ENCODE peak calls at places on chromosomes 11 and 22, in five cellular contexts. One of them, this sample, is unnamed.

GRCh38 chr11:129315781-129316579 is 59.7 kb upstream of the BARX2 start:
- DNase-seq in CD8-positive, alpha-beta T cell: no peak
- DNase-seq in kidney: no peak
- DNase-seq in right lobe of liver: no peak
- DNase-seq in cardiac muscle cell: no peak
- DNase-seq in this sample: no peak

GRCh38 chr11:69159153-69159850 is 3.6 kb downstream of the SMIM38 start:
- DNase-seq in kidney: no peak
- DNase-seq in CD8-positive, alpha-beta T cell: no peak
- DNase-seq in cardiac muscle cell: no peak
- DNase-seq in right lobe of liver: no peak
- DNase-seq in this sample: no peak

GRCh38 chr11:2664331-2664730 is 35.5 kb downstream of the KCNQ1OT1 start:
- DNase-seq in CD8-positive, alpha-beta T cell: no peak
- DNase-seq in kidney: peak
- DNase-seq in right lobe of liver: no peak
- DNase-seq in cardiac muscle cell: no peak
- DNase-seq in this sample: no peak

GRCh38 chr11:40403321-40403720 is 1056.1 kb downstream of the LRRC4C start:
- DNase-seq in cardiac muscle cell: no peak
- DNase-seq in kidney: no peak
- DNase-seq in CD8-positive, alpha-beta T cell: no peak
- DNase-seq in right lobe of liver: no peak
- DNase-seq in this sample: no peak

GRCh38 chr11:70397336-70397982 is 870 bp upstream of the CTTN start:
- DNase-seq in kidney: no peak
- DNase-seq in CD8-positive, alpha-beta T cell: no peak
- DNase-seq in right lobe of liver: peak
- DNase-seq in cardiac muscle cell: peak
- DNase-seq in this sample: peak

GRCh38 chr11:61912991-61913698 is 4.2 kb downstream of the RAB3IL1 start:
- DNase-seq in cardiac muscle cell: no peak
- DNase-seq in right lobe of liver: peak
- DNase-seq in kidney: no peak
- DNase-seq in CD8-positive, alpha-beta T cell: no peak
- DNase-seq in this sample: no peak

GRCh38 chr11:67644472-67645418 is 5.2 kb upstream of the TBX10 start:
- DNase-seq in CD8-positive, alpha-beta T cell: no peak
- DNase-seq in cardiac muscle cell: no peak
- DNase-seq in kidney: peak
- DNase-seq in right lobe of liver: no peak
- DNase-seq in this sample: no peak

GRCh38 chr11:65558002-65558784 is at the start of gene LTBP3:
- DNase-seq in kidney: peak
- DNase-seq in right lobe of liver: peak
- DNase-seq in CD8-positive, alpha-beta T cell: no peak
- DNase-seq in cardiac muscle cell: peak
- DNase-seq in this sample: no peak

GRCh38 chr11:21323617-21324016 is 654.2 kb downstream of the NELL1 start:
- DNase-seq in right lobe of liver: no peak
- DNase-seq in CD8-positive, alpha-beta T cell: no peak
- DNase-seq in kidney: no peak
- DNase-seq in cardiac muscle cell: no peak
- DNase-seq in this sample: no peak

GRCh38 chr11:29343465-29344333 is 673.1 kb downstream of the KCNA4 start:
- DNase-seq in CD8-positive, alpha-beta T cell: no peak
- DNase-seq in kidney: peak
- DNase-seq in cardiac muscle cell: peak
- DNase-seq in right lobe of liver: peak
- DNase-seq in this sample: no peak

GRCh38 chr11:67022961-67023956 is at the start of gene SYT12:
- DNase-seq in CD8-positive, alpha-beta T cell: no peak
- DNase-seq in cardiac muscle cell: peak
- DNase-seq in kidney: peak
- DNase-seq in right lobe of liver: no peak
- DNase-seq in this sample: no peak

GRCh38 chr11:10975287-10975721 is 117.5 kb upstream of the ZBED5 start:
- DNase-seq in cardiac muscle cell: no peak
- DNase-seq in CD8-positive, alpha-beta T cell: no peak
- DNase-seq in right lobe of liver: no peak
- DNase-seq in kidney: no peak
- DNase-seq in this sample: no peak

GRCh38 chr22:27842994-27843431 is 41.5 kb upstream of the MN1 start:
- DNase-seq in CD8-positive, alpha-beta T cell: no peak
- DNase-seq in kidney: no peak
- DNase-seq in cardiac muscle cell: no peak
- DNase-seq in right lobe of liver: no peak
- DNase-seq in this sample: no peak

GRCh38 chr11:133966924-133967598 is 10.3 kb upstream of the IGSF9B start:
- DNase-seq in right lobe of liver: no peak
- DNase-seq in kidney: no peak
- DNase-seq in cardiac muscle cell: peak
- DNase-seq in CD8-positive, alpha-beta T cell: peak
- DNase-seq in this sample: no peak

GRCh38 chr11:95134491-95134890 is 44.8 kb downstream of the ENDOD1 start:
- DNase-seq in right lobe of liver: no peak
- DNase-seq in kidney: no peak
- DNase-seq in cardiac muscle cell: no peak
- DNase-seq in CD8-positive, alpha-beta T cell: no peak
- DNase-seq in this sample: no peak

GRCh38 chr11:103384652-103385051 is 275.4 kb downstream of the DYNC2H1 start:
- DNase-seq in cardiac muscle cell: no peak
- DNase-seq in CD8-positive, alpha-beta T cell: no peak
- DNase-seq in right lobe of liver: no peak
- DNase-seq in kidney: no peak
- DNase-seq in this sample: no peak

GRCh38 chr11:66841861-66842260 is 1.4 kb upstream of the RCE1 start:
- DNase-seq in kidney: peak
- DNase-seq in right lobe of liver: no peak
- DNase-seq in cardiac muscle cell: no peak
- DNase-seq in CD8-positive, alpha-beta T cell: no peak
- DNase-seq in this sample: no peak

GRCh38 chr11:62504158-62504973 is 42.2 kb downstream of the AHNAK start:
- DNase-seq in CD8-positive, alpha-beta T cell: no peak
- DNase-seq in right lobe of liver: no peak
- DNase-seq in cardiac muscle cell: peak
- DNase-seq in kidney: no peak
- DNase-seq in this sample: no peak

GRCh38 chr22:32864041-32864440 is 62.5 kb downstream of the TIMP3 start:
- DNase-seq in kidney: no peak
- DNase-seq in CD8-positive, alpha-beta T cell: no peak
- DNase-seq in cardiac muscle cell: no peak
- DNase-seq in right lobe of liver: no peak
- DNase-seq in this sample: no peak

GRCh38 chr22:20186183-20186870 is 35.5 kb upstream of the CCDC188 start:
- DNase-seq in cardiac muscle cell: no peak
- DNase-seq in right lobe of liver: no peak
- DNase-seq in CD8-positive, alpha-beta T cell: no peak
- DNase-seq in kidney: no peak
- DNase-seq in this sample: no peak

GRCh38 chr22:42427211-42427610 is 5.0 kb downstream of the NFAM1 start:
- DNase-seq in kidney: no peak
- DNase-seq in cardiac muscle cell: no peak
- DNase-seq in right lobe of liver: no peak
- DNase-seq in CD8-positive, alpha-beta T cell: no peak
- DNase-seq in this sample: no peak

GRCh38 chr11:75313457-75314272 is 37.8 kb downstream of the ARRB1 start:
- DNase-seq in kidney: peak
- DNase-seq in right lobe of liver: no peak
- DNase-seq in cardiac muscle cell: peak
- DNase-seq in CD8-positive, alpha-beta T cell: no peak
- DNase-seq in this sample: no peak

GRCh38 chr22:22397292-22397870 is 111.2 kb downstream of the ZNF280B start:
- DNase-seq in CD8-positive, alpha-beta T cell: no peak
- DNase-seq in kidney: no peak
- DNase-seq in cardiac muscle cell: no peak
- DNase-seq in right lobe of liver: no peak
- DNase-seq in this sample: no peak

GRCh38 chr11:75264356-75264755 is 23.8 kb downstream of the TPBGL start:
- DNase-seq in cardiac muscle cell: no peak
- DNase-seq in CD8-positive, alpha-beta T cell: no peak
- DNase-seq in right lobe of liver: peak
- DNase-seq in kidney: peak
- DNase-seq in this sample: no peak

GRCh38 chr11:3015796-3016195 is 23.7 kb upstream of the NAP1L4 start:
- DNase-seq in right lobe of liver: no peak
- DNase-seq in CD8-positive, alpha-beta T cell: no peak
- DNase-seq in cardiac muscle cell: no peak
- DNase-seq in kidney: no peak
- DNase-seq in this sample: no peak

GRCh38 chr11:74694136-74694535 is 37.1 kb downstream of the CHRDL2 start:
- DNase-seq in kidney: no peak
- DNase-seq in CD8-positive, alpha-beta T cell: no peak
- DNase-seq in cardiac muscle cell: no peak
- DNase-seq in right lobe of liver: no peak
- DNase-seq in this sample: no peak

GRCh38 chr11:86519064-86519911 is 144.6 kb downstream of the CCDC81 start:
- DNase-seq in CD8-positive, alpha-beta T cell: no peak
- DNase-seq in kidney: no peak
- DNase-seq in cardiac muscle cell: peak
- DNase-seq in right lobe of liver: no peak
- DNase-seq in this sample: peak

GRCh38 chr22:49297871-49298721 is 529.6 kb downstream of the BRD1 start:
- DNase-seq in right lobe of liver: no peak
- DNase-seq in CD8-positive, alpha-beta T cell: no peak
- DNase-seq in cardiac muscle cell: no peak
- DNase-seq in kidney: no peak
- DNase-seq in this sample: no peak

GRCh38 chr22:31490496-31490925 is 869 bp upstream of the EIF4ENIF1 start:
- DNase-seq in CD8-positive, alpha-beta T cell: peak
- DNase-seq in kidney: no peak
- DNase-seq in cardiac muscle cell: peak
- DNase-seq in right lobe of liver: peak
- DNase-seq in this sample: peak

GRCh38 chr22:43878079-43878795 is 13.6 kb downstream of the PNPLA5 start:
- DNase-seq in CD8-positive, alpha-beta T cell: no peak
- DNase-seq in right lobe of liver: no peak
- DNase-seq in cardiac muscle cell: no peak
- DNase-seq in kidney: peak
- DNase-seq in this sample: no peak

GRCh38 chr11:12377824-12378593 is 638 bp downstream of the PARVA start:
- DNase-seq in cardiac muscle cell: peak
- DNase-seq in right lobe of liver: peak
- DNase-seq in kidney: peak
- DNase-seq in CD8-positive, alpha-beta T cell: no peak
- DNase-seq in this sample: no peak

DNA sequence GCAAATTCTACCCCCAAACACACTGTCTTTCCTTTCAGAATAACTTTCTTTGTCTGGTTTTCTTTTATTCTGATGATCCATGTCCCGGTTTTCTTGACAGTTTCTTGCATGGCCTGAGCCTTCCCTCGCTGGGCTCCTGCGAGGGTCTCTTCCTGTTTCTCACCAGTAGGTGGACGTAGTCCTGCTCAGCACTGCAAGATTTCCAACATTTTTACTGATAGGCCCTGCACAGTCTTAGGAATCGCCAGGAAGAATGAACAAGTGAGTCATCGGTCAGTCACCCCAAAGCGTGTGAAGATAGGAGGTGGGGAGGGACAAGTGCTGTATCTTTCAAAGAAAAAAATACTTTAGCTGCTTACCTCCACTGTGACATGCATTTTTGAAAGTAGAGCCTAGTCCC is 16.9 kb upstream of the KIRREL3 start:
- DNase-seq in cardiac muscle cell: peak
- DNase-seq in right lobe of liver: no peak
- DNase-seq in kidney: no peak
- DNase-seq in CD8-positive, alpha-beta T cell: no peak
- DNase-seq in this sample: peak
- TF ChIP-seq CTCF in cardiac muscle cell: peak
- TF ChIP-seq CTCF in right lobe of liver: no peak
- TF ChIP-seq CTCF in kidney: no peak
- TF ChIP-seq CTCF in CD8-positive, alpha-beta T cell: no peak
- TF ChIP-seq CTCF in this sample: peak

DNA sequence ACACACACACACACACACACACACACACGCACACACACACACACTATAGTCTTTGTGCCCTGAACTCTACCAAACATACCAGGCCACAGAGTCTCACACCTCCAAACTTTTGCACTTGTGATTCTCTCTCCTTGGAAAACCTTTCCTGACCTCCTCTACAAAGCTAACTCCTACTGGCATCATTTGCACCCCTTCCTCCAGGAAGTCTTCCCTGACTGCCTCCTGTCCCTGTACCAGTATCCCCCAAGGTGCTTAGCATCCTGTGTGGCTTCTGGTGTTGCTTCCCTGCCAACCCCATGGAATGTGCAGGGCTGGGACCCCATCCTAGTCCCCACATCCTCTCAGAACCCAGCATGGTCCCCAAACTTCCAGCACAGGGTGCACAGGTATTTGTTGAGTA is 8.9 kb downstream of the TPST2 start:
- DNase-seq in kidney: no peak
- DNase-seq in right lobe of liver: no peak
- DNase-seq in CD8-positive, alpha-beta T cell: no peak
- DNase-seq in cardiac muscle cell: no peak
- DNase-seq in this sample: no peak
- H3K4me3 ChIP-seq in kidney: no peak
- H3K4me3 ChIP-seq in right lobe of liver: no peak
- H3K4me3 ChIP-seq in CD8-positive, alpha-beta T cell: peak
- H3K4me3 ChIP-seq in cardiac muscle cell: no peak
- H3K4me3 ChIP-seq in this sample: no peak

DNA sequence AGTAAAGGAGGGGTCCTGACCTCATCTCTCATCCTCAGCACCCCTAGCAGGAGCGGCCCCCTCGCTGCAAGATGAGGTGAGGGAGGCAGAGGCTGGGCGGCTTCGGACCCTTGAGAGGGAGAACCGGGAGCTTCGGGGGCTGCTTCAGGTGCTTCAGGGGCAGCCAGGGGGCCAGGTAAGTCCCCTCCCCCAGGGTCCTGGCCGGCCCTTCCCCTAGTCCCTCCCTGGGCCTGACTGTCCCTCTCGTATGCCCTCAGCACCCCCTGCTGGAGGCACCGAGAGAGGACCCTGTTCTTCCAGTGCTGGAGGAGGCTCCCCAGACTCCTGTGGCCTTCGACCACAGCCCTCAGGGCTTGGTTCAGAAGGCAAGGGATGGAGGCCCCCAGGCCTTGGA is 3.7 kb downstream of the CCDC88B start:
- DNase-seq in right lobe of liver: peak
- DNase-seq in cardiac muscle cell: peak
- DNase-seq in kidney: no peak
- DNase-seq in CD8-positive, alpha-beta T cell: no peak
- DNase-seq in this sample: no peak
- TF ChIP-seq CTCF in right lobe of liver: peak
- TF ChIP-seq CTCF in cardiac muscle cell: peak
- TF ChIP-seq CTCF in kidney: no peak
- TF ChIP-seq CTCF in CD8-positive, alpha-beta T cell: no peak
- TF ChIP-seq CTCF in this sample: no peak

DNA sequence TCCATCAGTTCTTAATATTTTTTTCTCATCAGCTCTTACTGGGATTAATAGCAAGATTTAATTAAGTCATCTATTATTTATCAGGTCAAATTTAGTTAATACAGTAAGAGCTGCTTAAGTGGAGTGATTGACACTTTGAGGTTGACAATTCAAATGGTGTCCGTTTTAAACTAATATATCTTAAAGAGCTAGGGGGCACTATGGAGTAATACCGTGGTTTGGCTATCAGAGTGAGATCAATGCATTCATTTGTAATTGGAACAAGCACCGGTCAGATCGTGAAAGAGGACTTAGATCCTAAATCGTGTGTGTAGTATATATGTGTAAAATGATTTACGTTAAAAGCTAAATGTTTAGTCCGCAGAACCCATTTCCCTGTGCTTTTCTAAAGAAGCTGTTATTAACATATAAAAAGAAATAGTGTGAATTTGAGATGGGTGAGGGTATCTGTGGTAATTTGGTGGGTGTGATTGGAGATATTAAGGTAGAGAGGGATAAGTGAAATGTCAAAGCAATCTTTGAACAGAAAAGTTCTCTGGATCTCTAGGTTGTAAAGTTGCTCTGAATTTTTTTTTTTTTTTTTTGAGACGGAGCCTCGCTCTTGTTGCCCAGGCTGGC is 2.3 kb downstream of the SIK2 start:
- DNase-seq in cardiac muscle cell: peak
- DNase-seq in CD8-positive, alpha-beta T cell: no peak
- DNase-seq in kidney: no peak
- DNase-seq in right lobe of liver: no peak
- DNase-seq in this sample: peak
- H3K4me3 ChIP-seq in cardiac muscle cell: peak
- H3K4me3 ChIP-seq in CD8-positive, alpha-beta T cell: no peak
- H3K4me3 ChIP-seq in kidney: peak
- H3K4me3 ChIP-seq in right lobe of liver: peak
- H3K4me3 ChIP-seq in this sample: peak